ENCODE peak calls at places on chromosome 14, in eight cellular contexts. K, E, T, P, W, R, H and X are unnamed samples.

GRCh38 chr14:89294872-89295271 is 122.2 kb downstream of the FOXN3 start:
- DNase-seq in T (no peak), P (no peak), K (no peak), W (no peak), R (no peak), H (no peak), E (no peak), X (no peak)

GRCh38 chr14:74018029-74018703 is 922 bp downstream of the ENTPD5 start:
- DNase-seq in H (no peak), T (no peak), R (peak), K (no peak), P (peak), E (no peak), W (no peak), X (no peak)

GRCh38 chr14:20516921-20517320 is 11.6 kb downstream of the RNASE10 start:
- DNase-seq in R (peak), H (peak), E (no peak), T (no peak), W (no peak), P (peak), K (no peak), X (no peak)

GRCh38 chr14:52781629-52782028 is 9.8 kb downstream of the GNPNAT1 start:
- DNase-seq in E (no peak), K (no peak), R (peak), W (no peak), P (no peak), T (no peak), H (no peak), X (no peak)

GRCh38 chr14:97878206-97878605 is 1081.0 kb downstream of the VRK1 start:
- DNase-seq in E (no peak), H (no peak), P (no peak), W (no peak), K (no peak), T (no peak), R (no peak), X (no peak)

GRCh38 chr14:68512088-68512487 is 280.8 kb downstream of the ZFP36L1 start:
- DNase-seq in P (peak), E (no peak), H (peak), K (no peak), T (no peak), R (no peak), W (no peak), X (no peak)

GRCh38 chr14:91866061-91866460 is 1.3 kb downstream of the TC2N start:
- DNase-seq in E (no peak), R (peak), K (no peak), H (peak), W (no peak), P (peak), T (no peak), X (no peak)

GRCh38 chr14:89900822-89901221 is 53.7 kb downstream of the EFCAB11 start:
- DNase-seq in K (no peak), E (no peak), H (no peak), R (peak), W (no peak), T (no peak), P (no peak), X (no peak)

DNA sequence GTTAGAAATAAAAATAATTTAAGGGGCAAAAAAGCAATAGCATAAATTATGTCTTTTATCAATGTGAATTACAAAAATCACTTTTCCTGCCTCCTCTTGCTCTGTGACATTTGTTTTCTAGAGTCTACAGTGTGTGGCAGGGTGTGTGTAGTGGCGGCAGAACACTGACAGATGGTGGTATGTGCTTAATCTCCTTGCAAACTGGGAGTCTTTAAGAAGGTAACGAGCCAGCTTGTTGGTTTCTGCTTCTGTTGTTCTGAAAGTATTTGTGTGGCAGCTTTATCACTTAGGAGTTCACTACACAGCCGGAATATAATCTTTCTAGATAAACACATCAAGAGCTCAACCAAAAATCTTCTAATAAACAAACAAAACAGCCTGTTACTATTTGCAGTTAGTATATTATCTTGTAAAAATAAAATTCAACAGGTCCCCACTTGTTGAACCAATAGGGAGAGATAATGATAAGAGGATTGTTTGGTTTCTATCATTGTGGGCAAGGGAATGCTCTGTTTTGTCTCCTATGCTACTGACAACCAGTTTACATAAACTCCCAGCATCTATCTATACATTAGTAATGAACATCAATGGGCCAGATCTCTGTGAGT is 13.0 kb downstream of the CDKL1 start:
- DNase-seq in W (no peak), E (no peak), K (no peak), T (no peak), R (peak), H (peak), P (no peak), X (no peak)
- TF ChIP-seq CTCF in W (no peak), E (no peak), K (no peak), T (no peak), R (peak), H (no peak), P (no peak), X (no peak)

GRCh38 chr14:104171029-104171697 is 32.8 kb downstream of the KIF26A start:
- DNase-seq in T (no peak), R (no peak), K (no peak), E (no peak), P (no peak), W (no peak), H (no peak), X (no peak)
- TF ChIP-seq CTCF in T (no peak), R (no peak), K (no peak), E (no peak), P (no peak), W (no peak), H (no peak), X (no peak)

GRCh38 chr14:76277586-76278130 is 98.3 kb upstream of the ESRRB start:
- DNase-seq in E (no peak), K (no peak), T (no peak), H (no peak), R (no peak), P (no peak), W (no peak), X (no peak)
- TF ChIP-seq CTCF in E (no peak), K (no peak), T (no peak), H (no peak), R (no peak), P (no peak), W (no peak), X (no peak)

GRCh38 chr14:54503476-54503875 is 6.2 kb upstream of the CGRRF1 start:
- DNase-seq in P (peak), K (no peak), H (peak), W (peak), T (no peak), R (peak), E (no peak), X (peak)
- TF ChIP-seq CTCF in P (peak), K (peak), H (peak), W (peak), T (peak), R (peak), E (no peak), X (no peak)

DNA sequence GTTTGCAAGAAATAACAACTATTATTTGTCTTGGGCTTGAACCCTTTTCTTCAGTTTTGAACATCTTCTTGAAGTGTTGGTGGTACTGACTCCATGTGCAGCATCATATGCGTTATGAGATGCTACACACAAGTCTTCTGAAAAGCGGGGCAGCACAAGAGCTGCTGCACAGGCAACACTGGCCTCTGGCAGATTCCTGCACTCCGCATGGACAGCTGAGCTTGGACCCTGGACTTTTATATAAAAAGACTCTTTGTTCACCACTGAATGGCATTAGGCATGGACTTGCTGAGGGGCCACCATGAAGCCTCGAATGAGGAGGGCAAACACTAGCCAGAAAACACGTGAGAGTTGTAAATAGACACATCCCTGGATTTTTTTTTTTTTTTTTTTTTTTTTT is 210.9 kb upstream of the NPAS3 start:
- DNase-seq in T (no peak), P (no peak), K (peak), R (no peak), W (no peak), E (no peak), H (no peak), X (no peak)
- TF ChIP-seq CTCF in T (no peak), P (no peak), K (no peak), R (no peak), W (no peak), E (no peak), H (no peak), X (no peak)

GRCh38 chr14:77403798-77404197 is 19.5 kb downstream of the NOXRED1 start:
- DNase-seq in P (no peak), W (no peak), R (no peak), K (no peak), T (no peak), H (no peak), E (no peak), X (no peak)

GRCh38 chr14:77407158-77407557 is 16.2 kb downstream of the NOXRED1 start:
- DNase-seq in P (no peak), H (peak), R (peak), K (no peak), T (no peak), W (no peak), E (no peak), X (peak)

GRCh38 chr14:77406718-77407117 is 16.6 kb downstream of the NOXRED1 start:
- DNase-seq in R (no peak), H (peak), W (no peak), K (no peak), P (peak), T (no peak), E (no peak), X (peak)

GRCh38 chr14:77406086-77406485 is 17.2 kb downstream of the NOXRED1 start:
- DNase-seq in P (no peak), E (no peak), T (no peak), W (no peak), H (peak), R (peak), K (no peak), X (no peak)

DNA sequence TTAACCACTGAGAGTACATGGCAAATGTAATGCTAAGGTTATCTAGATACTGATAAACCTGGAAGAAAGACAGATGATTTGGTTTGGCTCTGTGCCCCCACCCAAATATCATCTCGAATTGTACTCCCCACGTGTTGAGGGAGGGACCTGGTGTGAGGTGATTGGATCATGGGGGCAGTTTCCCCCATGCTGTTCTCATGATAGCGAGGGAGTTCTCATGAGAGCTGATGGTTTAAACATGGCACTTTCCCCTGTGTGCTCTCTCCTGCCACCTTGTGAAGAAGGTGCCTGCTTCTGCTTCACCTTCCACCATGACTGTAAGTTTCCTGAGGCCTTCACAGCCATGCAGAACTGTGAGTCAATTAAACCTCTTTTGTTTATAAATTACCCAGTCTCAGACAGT is 14.2 kb downstream of the NOXRED1 start:
- DNase-seq in P (peak), K (no peak), W (peak), T (peak), H (peak), E (no peak), R (peak), X (peak)
- TF ChIP-seq CTCF in P (no peak), K (peak), W (peak), T (peak), H (peak), E (no peak), R (peak), X (no peak)

GRCh38 chr14:38243696-38244250 is 12.1 kb downstream of the CLEC14A start:
- DNase-seq in E (no peak), W (no peak), K (no peak), P (no peak), T (no peak), H (no peak), R (no peak), X (peak)

GRCh38 chr14:38252066-38252710 is 3.7 kb downstream of the CLEC14A start:
- DNase-seq in P (peak), H (no peak), R (no peak), E (no peak), W (no peak), T (no peak), K (no peak), X (no peak)

GRCh38 chr14:38250316-38250715 is 5.6 kb downstream of the CLEC14A start:
- DNase-seq in W (no peak), K (no peak), E (no peak), T (no peak), P (peak), H (no peak), R (no peak), X (no peak)

DNA sequence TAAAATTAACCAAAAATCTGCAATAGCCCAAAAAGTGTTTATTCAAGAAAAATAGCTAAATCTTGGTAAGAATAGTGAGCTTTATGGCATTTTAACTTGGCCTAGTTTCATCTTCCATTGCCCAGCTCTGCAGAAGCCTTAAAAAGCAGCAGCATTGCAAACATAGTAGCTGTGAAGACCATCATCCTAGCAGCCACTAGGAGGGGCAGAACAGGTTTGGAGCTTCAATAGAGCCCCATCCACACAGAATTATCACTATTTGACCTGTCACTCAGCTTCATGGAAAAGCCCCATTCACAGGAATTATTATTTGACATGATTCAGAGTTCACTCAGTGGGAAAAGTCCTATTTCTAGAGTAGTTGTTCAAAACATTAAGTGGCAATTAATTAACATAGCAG is 7.3 kb downstream of the CLEC14A start:
- DNase-seq in K (no peak), H (no peak), R (peak), W (no peak), P (no peak), T (no peak), E (no peak), X (no peak)
- TF ChIP-seq CTCF in K (peak), H (peak), R (peak), W (no peak), P (peak), T (no peak), E (no peak), X (peak)